ENCODE peak calls at places on chromosomes 5 and 9, in nine cellular contexts. R is kidney, A is tibial artery, F is tibial nerve, B is right lobe of liver, C is mammary epithelial cell, Z is fibroblast of lung, O is cardiac muscle cell, T is BE2C. X is an unnamed sample. For H3K4me1, the result is how much of the 10 kb centered on the place peaks cover.

GRCh38 chr9:87547665-87548064 is 50.0 kb downstream of the DAPK1 start:
- DNase-seq in R (peak), A (no peak), F (no peak), B (no peak), C (peak), Z (no peak), O (no peak), T (peak), X (no peak)

GRCh38 chr9:113247640-113248039 is 26.3 kb downstream of the SLC31A1 start:
- DNase-seq in R (no peak), A (no peak), F (no peak), B (no peak), C (no peak), Z (no peak), O (no peak), T (no peak), X (no peak)

GRCh38 chr5:177523711-177524538 is 7.2 kb upstream of the DDX41 start:
- DNase-seq in R (peak), A (no peak), F (no peak), B (no peak), C (no peak), Z (no peak), O (no peak), T (no peak), X (no peak)

GRCh38 chr5:306011-306805 is 15.3 kb upstream of the AHRR start:
- DNase-seq in R (no peak), A (no peak), F (no peak), B (no peak), C (no peak), Z (no peak), O (no peak), T (no peak), X (no peak)

GRCh38 chr5:154628685-154629084 is 126.5 kb upstream of the LARP1 start:
- DNase-seq in R (no peak), A (no peak), F (no peak), B (no peak), C (no peak), Z (no peak), O (no peak), T (no peak), X (no peak)

GRCh38 chr9:100505564-100506159 is 32.7 kb downstream of the TMEFF1 start:
- DNase-seq in R (no peak), A (peak), F (no peak), B (peak), C (peak), Z (peak), O (peak), T (peak), X (peak)

GRCh38 chr5:179288101-179288808 is 57.0 kb downstream of the ADAMTS2 start:
- DNase-seq in R (peak), A (no peak), F (no peak), B (peak), C (no peak), Z (no peak), O (no peak), T (peak), X (no peak)

GRCh38 chr9:37938121-37938906 is 34.4 kb upstream of the SLC25A51 start:
- DNase-seq in R (no peak), A (no peak), F (no peak), B (no peak), C (peak), Z (peak), O (no peak), T (peak), X (no peak)

GRCh38 chr5:75054110-75054930 is 2.0 kb upstream of the GCNT4 start:
- DNase-seq in R (peak), A (peak), F (no peak), B (peak), C (no peak), Z (peak), O (peak), T (no peak), X (no peak)

GRCh38 chr9:87102131-87102530 is 154.8 kb upstream of the GAS1 start:
- DNase-seq in R (no peak), A (no peak), F (no peak), B (no peak), C (no peak), Z (peak), O (no peak), T (no peak), X (no peak)

GRCh38 chr5:67725591-67725990 is 490.0 kb upstream of the PIK3R1 start:
- DNase-seq in R (no peak), A (no peak), F (no peak), B (no peak), C (no peak), Z (peak), O (no peak), T (no peak), X (no peak)

GRCh38 chr9:4118666-4119065 is 181.2 kb downstream of the GLIS3 start:
- DNase-seq in R (no peak), A (no peak), F (no peak), B (no peak), C (no peak), Z (peak), O (no peak), T (no peak), X (no peak)

GRCh38 chr5:72366324-72366976 is 46.3 kb downstream of the PTCD2 start:
- DNase-seq in R (no peak), A (peak), F (peak), B (peak), C (peak), Z (peak), O (peak), T (peak), X (peak)

GRCh38 chr9:89982016-89982415 is 377.2 kb downstream of the GADD45G start:
- DNase-seq in R (no peak), A (no peak), F (no peak), B (no peak), C (no peak), Z (no peak), O (no peak), T (no peak), X (no peak)

GRCh38 chr5:95806687-95807086 is 15.8 kb downstream of the GLRX start:
- DNase-seq in R (no peak), A (no peak), F (no peak), B (no peak), C (no peak), Z (no peak), O (no peak), T (no peak), X (no peak)

GRCh38 chr9:95857896-95858295 is 17.6 kb upstream of the ERCC6L2 start:
- DNase-seq in R (no peak), A (no peak), F (no peak), B (no peak), C (no peak), Z (no peak), O (no peak), T (no peak), X (no peak)

GRCh38 chr9:83431470-83432060 is 106.6 kb downstream of the FRMD3 start:
- DNase-seq in R (no peak), A (peak), F (no peak), B (peak), C (no peak), Z (no peak), O (no peak), T (no peak), X (no peak)
- H3K4me1 ChIP-seq in R (under half), A (under half), F (half or more), B (half or more), C (under half), Z (under half), O (under half), T (under half), X (under half)

DNA sequence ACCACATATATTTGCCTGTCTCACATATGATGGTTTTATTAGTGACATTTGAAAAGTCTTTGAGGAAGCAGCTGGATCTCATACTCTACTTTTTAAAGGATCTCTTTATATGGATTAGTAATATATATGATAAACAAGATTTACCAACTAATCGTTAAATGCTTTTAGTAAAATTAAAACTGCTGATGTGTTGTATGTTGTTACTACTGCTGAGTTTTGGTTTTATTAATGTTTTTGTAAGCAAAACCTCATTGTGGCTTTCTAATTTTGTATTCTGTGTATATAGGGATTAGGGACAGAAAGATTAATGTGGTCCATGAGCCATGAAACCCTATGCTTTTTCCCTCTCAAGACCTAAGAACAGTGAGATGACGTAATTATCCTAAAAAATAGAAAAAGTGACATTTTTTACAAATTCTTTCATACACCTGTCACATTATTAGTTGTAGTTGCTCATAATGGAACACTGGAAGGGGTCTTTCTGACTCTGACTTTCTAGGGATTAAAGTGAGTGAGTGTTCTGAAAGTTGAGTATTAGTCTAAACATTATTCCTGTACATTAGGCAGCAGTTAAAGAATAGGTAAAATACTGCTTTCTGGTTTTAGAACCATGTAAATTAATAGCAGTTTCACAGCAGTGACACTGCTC is 85.9 kb downstream of the SLC12A2 start:
- DNase-seq in R (no peak), A (no peak), F (no peak), B (no peak), C (no peak), Z (no peak), O (no peak), T (no peak), X (no peak)
- TF ChIP-seq CTCF in R (no peak), A (no peak), F (no peak), B (no peak), C (no peak), Z (no peak), O (no peak), T (no peak), X (no peak)

DNA sequence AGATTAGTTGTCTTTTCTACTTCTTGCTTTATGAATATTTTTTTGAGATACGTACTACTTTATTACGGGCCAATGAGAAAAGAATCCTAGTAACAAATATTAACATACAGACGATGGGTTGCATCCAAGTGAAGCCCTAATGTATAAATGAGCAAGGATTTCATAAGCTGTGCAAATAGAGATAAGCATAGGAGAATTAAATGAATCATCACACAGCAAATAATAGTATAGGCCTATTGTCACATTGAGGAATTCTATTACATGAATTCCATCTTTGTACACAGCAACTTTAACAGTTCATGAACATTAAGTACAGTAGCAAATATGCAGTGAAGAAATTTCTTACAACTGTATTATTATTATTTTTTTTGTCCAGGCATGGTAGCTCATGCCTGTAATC is 78.0 kb downstream of the ACER2 start:
- DNase-seq in R (no peak), A (no peak), F (no peak), B (no peak), C (no peak), Z (no peak), O (no peak), T (no peak), X (no peak)
- H3K4me1 ChIP-seq in R (under half), A (under half), F (under half), B (under half), C (under half), Z (under half), O (under half), T (under half), X (under half)

GRCh38 chr5:38515648-38516047 is 40.8 kb downstream of the LIFR start:
- DNase-seq in R (no peak), A (no peak), F (no peak), B (no peak), C (no peak), Z (peak), O (no peak), T (peak), X (no peak)
- TF ChIP-seq CTCF in R (peak), A (no peak), F (no peak), B (peak), C (peak), Z (peak), O (peak), T (peak), X (peak)

GRCh38 chr5:143396353-143396940 is 7.0 kb downstream of the NR3C1 start:
- DNase-seq in R (no peak), A (no peak), F (no peak), B (no peak), C (peak), Z (no peak), O (no peak), T (no peak), X (no peak)
- H3K4me1 ChIP-seq in R (under half), A (under half), F (half or more), B (half or more), C (under half), Z (under half), O (under half), T (under half), X (half or more)

DNA sequence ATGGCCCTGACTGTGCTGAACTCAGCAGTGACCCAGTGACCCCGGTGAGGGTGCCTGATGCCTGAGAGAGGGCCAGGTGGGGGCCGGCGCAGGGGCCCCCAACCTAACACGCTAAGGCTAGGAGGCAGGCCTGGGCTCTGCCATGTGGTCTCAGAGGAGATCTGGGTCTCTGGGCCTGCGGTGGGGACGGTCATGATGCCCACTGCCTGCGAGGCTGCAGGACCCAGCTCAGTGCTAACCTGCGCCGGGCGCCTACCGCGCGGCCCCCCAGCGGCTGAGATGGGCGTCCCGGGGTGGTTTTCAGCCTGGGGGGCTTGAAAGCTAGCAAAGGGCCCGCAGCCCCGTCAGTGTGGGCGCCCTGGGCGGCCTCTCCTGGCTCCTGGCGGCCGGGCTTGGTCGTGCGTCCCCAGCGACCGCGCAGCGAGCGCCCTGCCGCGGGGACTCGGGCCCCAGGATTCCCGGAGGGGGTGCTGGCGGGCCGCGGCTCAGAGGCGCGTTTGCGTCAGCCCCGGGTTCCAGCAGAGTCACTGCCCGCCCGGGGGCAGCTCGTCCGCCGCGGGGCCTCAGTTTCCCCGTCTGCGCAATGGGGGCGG is 2.5 kb downstream of the EGFL7 start:
- DNase-seq in R (no peak), A (no peak), F (no peak), B (peak), C (no peak), Z (no peak), O (peak), T (no peak), X (no peak)
- TF ChIP-seq CTCF in R (peak), A (no peak), F (no peak), B (no peak), C (no peak), Z (peak), O (peak), T (no peak), X (peak)

GRCh38 chr9:737400-738120 is 103.9 kb upstream of the DMRT1 start:
- DNase-seq in R (no peak), A (no peak), F (no peak), B (no peak), C (no peak), Z (no peak), O (no peak), T (no peak), X (no peak)

GRCh38 chr9:731474-731873 is 110.0 kb upstream of the DMRT1 start:
- DNase-seq in R (no peak), A (no peak), F (no peak), B (no peak), C (no peak), Z (no peak), O (no peak), T (no peak), X (no peak)

GRCh38 chr9:738209-738915 is 103.1 kb upstream of the DMRT1 start:
- DNase-seq in R (no peak), A (peak), F (no peak), B (no peak), C (peak), Z (peak), O (peak), T (no peak), X (peak)

GRCh38 chr9:739362-739761 is 102.1 kb upstream of the DMRT1 start:
- DNase-seq in R (no peak), A (no peak), F (no peak), B (no peak), C (no peak), Z (no peak), O (no peak), T (no peak), X (no peak)

DNA sequence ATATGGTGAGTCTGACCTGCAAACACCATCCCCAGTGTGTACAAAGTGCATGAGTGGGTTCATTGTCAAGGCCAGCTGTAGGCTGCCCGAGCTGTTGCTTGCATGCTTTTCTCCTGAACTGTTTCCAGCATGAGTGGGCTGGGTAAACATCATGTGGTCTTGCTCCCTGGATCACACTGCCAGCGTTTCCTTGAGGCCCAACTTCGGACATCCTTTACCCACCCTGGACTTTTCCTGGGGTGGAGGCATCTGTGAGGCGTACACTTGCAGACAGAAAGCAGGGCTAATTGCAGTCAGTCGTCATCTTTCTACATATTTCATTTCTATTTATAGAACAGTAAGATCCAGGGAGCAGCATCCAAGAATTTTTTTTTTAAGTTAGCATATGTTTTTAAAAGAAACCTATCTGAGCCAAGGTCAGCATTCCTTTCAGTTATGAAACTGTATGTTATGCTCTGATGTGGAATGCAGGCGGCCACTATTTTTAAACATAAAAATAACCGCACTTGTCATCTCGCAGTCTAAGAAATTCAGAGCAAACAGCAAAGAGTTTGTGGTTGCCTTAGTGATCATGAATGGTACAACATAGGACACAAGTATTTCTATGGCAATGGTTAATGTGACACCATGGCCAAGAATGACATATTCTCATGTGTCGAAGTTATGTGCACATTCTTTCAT is 106.5 kb upstream of the DMRT1 start:
- DNase-seq in R (no peak), A (peak), F (no peak), B (no peak), C (peak), Z (peak), O (no peak), T (no peak), X (peak)
- H3K4me1 ChIP-seq in R (under half), A (half or more), F (under half), B (under half), C (under half), Z (under half), O (under half), T (under half), X (half or more)

GRCh38 chr9:111851536-111851935 is 45.1 kb upstream of the UGCG start:
- DNase-seq in R (no peak), A (no peak), F (no peak), B (no peak), C (peak), Z (no peak), O (no peak), T (no peak), X (no peak)
- TF ChIP-seq CTCF in R (no peak), A (no peak), F (no peak), B (no peak), C (no peak), Z (no peak), O (no peak), T (no peak), X (no peak)

DNA sequence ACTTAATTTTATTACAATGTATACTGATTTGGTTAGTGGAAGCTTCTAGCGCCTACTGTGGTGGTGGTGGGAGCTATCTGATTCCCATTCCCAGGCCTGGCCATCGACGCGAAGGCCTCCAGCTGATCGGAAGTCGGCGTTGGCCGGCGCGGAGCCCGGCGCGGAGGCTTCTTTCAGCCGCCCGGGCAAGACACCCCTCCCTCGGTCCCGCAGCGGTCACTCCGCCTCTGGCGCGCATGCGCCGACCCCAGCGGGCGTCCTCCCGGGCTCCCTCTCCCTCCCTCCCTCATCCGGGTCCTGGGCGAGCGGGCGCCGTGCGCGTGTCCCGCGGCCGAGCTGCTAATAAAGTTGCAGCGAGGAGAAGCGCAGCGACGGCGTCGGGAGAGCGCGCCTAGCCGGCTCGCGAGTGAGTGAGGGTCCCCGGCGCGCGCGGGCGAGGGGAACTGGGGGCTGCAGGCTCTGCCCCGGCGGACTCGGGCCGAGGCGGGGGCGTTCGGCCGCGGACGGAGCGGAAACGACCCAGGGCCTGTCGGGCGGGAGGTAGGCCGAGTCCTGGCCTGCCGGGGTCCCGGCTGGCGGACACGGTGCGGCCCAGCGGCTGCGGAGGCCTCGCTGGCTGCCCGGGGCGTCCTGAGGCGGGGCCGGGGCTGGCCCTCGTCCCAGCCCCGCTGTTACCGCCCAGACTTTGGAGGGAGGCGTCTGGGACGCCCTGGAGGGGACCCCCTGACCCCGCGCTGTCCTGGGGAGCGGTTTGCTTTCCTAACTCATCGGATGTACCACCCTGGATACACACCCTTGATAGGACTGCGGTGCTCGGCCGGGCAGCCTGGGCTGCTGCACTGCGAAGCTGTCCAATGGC is at the start of gene SMAD5:
- DNase-seq in R (peak), A (peak), F (peak), B (peak), C (peak), Z (peak), O (peak), T (peak), X (peak)
- H3K4me1 ChIP-seq in R (under half), A (under half), F (half or more), B (under half), C (under half), Z (under half), O (under half), T (under half), X (under half)

GRCh38 chr5:58459860-58460726 is at the start of gene PLK2:
- DNase-seq in R (peak), A (peak), F (peak), B (peak), C (peak), Z (peak), O (peak), T (peak), X (peak)
- TF ChIP-seq CTCF in R (peak), A (peak), F (peak), B (peak), C (peak), Z (peak), O (peak), T (peak), X (peak)